ENCODE peak calls at places on chromosomes 16 and 17, in six cellular contexts. Q, B, J, E, P and I are unnamed samples.
A peak's percentile ranks its signal among the peaks of the same experiment; 100 is the strongest.

GRCh38 chr17:64130559-64131001 is 636 bp upstream of the ERN1 start:
- DNase-seq in Q (no peak), B (peak; percentile 78), J (no peak), E (peak; percentile 83), P (no peak), I (no peak)

GRCh38 chr17:83203472-83204221 is 124.2 kb downstream of the METRNL start:
- DNase-seq in Q (peak; percentile 3), B (peak; percentile 65), J (no peak), E (peak; percentile 74), P (peak; percentile 25), I (no peak)

GRCh38 chr17:20203761-20204263 is 194.7 kb downstream of the SPECC1 start:
- DNase-seq in Q (no peak), B (no peak), J (no peak), E (no peak), P (no peak), I (no peak)

GRCh38 chr16:48335961-48336360 is 49.3 kb downstream of the SIAH1 start:
- DNase-seq in Q (no peak), B (no peak), J (no peak), E (no peak), P (no peak), I (peak; percentile 29)

GRCh38 chr16:79217375-79218011 is 383.0 kb downstream of the MAF start:
- DNase-seq in Q (no peak), B (no peak), J (no peak), E (no peak), P (no peak), I (no peak)

GRCh38 chr16:54174201-54174600 is 112.4 kb downstream of the IRX3 start:
- DNase-seq in Q (no peak), B (no peak), J (no peak), E (no peak), P (no peak), I (peak; percentile 39)

GRCh38 chr17:65902831-65903549 is 288.9 kb downstream of the CEP112 start:
- DNase-seq in Q (no peak), B (no peak), J (no peak), E (no peak), P (no peak), I (peak; percentile 32)

GRCh38 chr16:49854227-49855203 is 1.4 kb downstream of the ZNF423 start:
- DNase-seq in Q (no peak), B (peak; percentile 76), J (no peak), E (no peak), P (no peak), I (peak; percentile 74)

GRCh38 chr17:77696151-77696719 is 262.3 kb upstream of the TNRC6C start:
- DNase-seq in Q (no peak), B (no peak), J (no peak), E (no peak), P (no peak), I (peak; percentile 65)

GRCh38 chr17:70863436-70864248 is 694.3 kb downstream of the KCNJ2 start:
- DNase-seq in Q (no peak), B (no peak), J (peak; percentile 84), E (no peak), P (no peak), I (no peak)

GRCh38 chr17:74737299-74738050 is 419 bp downstream of the RAB37 start:
- DNase-seq in Q (no peak), B (no peak), J (peak; percentile 59), E (no peak), P (no peak), I (peak; percentile 92)

GRCh38 chr16:84368327-84368996 is at the start of gene ATP2C2:
- DNase-seq in Q (peak; percentile 78), B (no peak), J (peak; percentile 51), E (no peak), P (peak; percentile 78), I (peak; percentile 93)

GRCh38 chr16:628321-629061 is 2.3 kb upstream of the WFIKKN1 start:
- DNase-seq in Q (no peak), B (peak; percentile 61), J (no peak), E (peak; percentile 64), P (no peak), I (no peak)

DNA sequence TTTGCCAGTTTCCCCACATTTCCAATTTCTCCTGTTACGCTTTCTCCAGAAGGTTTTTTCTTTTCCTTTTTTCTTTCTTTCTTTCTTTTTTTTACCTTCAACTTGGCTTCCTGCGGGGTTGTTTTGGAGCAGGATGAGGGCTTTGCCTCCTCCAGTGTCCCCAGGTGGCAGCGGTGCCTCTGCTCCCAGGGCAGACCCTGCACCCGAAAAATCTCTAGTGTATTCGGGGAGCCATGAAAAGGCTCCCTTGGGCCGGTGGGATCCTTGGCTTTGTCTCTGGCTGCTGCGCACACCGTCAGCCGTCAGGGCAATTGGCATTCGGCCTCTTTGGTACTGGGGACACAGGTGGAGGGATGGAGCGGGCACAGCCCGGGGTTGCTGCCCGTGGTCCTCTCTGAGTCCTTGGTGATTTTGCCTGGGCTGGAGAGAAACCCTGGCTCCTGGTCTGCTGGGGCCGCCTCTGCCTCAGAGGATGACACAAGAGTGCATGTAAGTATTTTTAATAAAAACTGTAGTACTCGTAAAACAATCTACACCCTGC is 846 bp downstream of the ITGB3 start:
- DNase-seq in Q (no peak), B (peak; percentile 66), J (no peak), E (no peak), P (no peak), I (peak; percentile 43)
- H3K4me3 ChIP-seq in Q (peak overlapping the region; percentile 47), B (peak overlapping the region; percentile 92), J (no peak overlapping the region), E (peak overlapping the region; percentile 77), P (peak overlapping the region; percentile 71), I (peak overlapping the region; percentile 91)

GRCh38 chr17:81664051-81664470 is 2.3 kb downstream of the OXLD1 start:
- DNase-seq in Q (no peak), B (no peak), J (peak; percentile 64), E (no peak), P (no peak), I (no peak)

GRCh38 chr17:81667754-81668153 is 1.2 kb downstream of the CCDC137 start:
- DNase-seq in Q (peak; percentile 72), B (no peak), J (no peak), E (no peak), P (no peak), I (peak; percentile 63)

GRCh38 chr17:81665205-81666091 is 957 bp downstream of the OXLD1 start:
- DNase-seq in Q (no peak), B (peak; percentile 61), J (no peak), E (no peak), P (no peak), I (peak; percentile 40)

GRCh38 chr17:81666092-81666341 is 388 bp downstream of the OXLD1 start:
- DNase-seq in Q (no peak), B (no peak), J (no peak), E (no peak), P (no peak), I (peak; percentile 77)

DNA sequence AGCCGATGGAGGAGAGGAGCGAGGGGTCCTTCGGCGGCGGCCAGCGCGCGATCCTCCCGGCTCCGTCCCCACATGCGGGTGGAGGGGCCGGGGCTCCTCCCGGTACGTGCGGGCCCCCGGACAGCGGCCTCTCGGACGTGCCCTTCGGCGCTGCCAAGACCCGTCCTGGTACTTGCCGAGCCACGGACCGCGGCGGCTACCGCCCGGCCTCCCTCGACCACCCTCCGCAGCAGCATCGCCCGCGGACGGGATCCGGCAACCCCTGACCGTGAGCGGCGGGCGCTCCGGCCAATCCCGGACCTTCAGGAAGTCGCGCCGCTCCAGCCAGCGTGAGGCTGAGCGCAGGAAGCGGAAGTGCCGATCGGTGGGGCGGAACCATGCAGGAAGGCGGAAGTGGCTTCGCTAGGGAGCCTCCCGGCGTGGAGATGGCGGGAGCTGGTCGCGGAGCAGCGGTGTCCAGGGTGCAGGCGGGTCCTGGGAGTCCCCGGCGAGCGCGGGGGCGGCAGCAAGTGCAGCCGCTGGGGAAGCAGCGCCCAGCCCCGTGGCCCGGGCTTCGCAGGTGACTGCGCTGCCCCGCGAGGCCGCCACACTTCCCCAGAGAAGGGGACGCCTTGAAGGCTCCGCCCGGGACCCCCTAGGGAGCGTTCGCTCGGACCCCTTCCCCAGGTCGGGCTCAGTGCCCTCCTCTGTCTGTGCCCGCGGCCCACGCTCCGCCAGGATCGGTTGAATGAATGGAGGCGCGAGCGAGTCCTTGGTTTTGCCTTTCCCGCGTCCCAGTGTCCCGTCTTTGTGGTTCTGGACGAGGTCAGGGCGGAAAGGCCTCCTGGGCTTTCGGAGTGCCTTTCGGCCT is at the start of the genes CCDC137 and OXLD1:
- DNase-seq in Q (peak; percentile 96), B (peak; percentile 98), J (peak; percentile 94), E (peak; percentile 97), P (peak; percentile 98), I (peak; percentile 99)
- TF ChIP-seq POLR2AphosphoS5 in Q (peak; percentile 100), B (peak; percentile 96), J (peak; percentile 95), E (peak; percentile 78), P (peak; percentile 93), I (peak; percentile 98)

GRCh38 chr16:25343976-25344375 is 86.3 kb upstream of the ZKSCAN2 start:
- DNase-seq in Q (no peak), B (no peak), J (no peak), E (no peak), P (no peak), I (no peak)

GRCh38 chr16:25340973-25341372 is 83.3 kb upstream of the ZKSCAN2 start:
- DNase-seq in Q (no peak), B (no peak), J (no peak), E (no peak), P (no peak), I (no peak)
- H3K4me3 ChIP-seq in Q (no peak overlapping the region), B (no peak overlapping the region), J (no peak overlapping the region), E (no peak overlapping the region), P (no peak overlapping the region), I (no peak overlapping the region)

DNA sequence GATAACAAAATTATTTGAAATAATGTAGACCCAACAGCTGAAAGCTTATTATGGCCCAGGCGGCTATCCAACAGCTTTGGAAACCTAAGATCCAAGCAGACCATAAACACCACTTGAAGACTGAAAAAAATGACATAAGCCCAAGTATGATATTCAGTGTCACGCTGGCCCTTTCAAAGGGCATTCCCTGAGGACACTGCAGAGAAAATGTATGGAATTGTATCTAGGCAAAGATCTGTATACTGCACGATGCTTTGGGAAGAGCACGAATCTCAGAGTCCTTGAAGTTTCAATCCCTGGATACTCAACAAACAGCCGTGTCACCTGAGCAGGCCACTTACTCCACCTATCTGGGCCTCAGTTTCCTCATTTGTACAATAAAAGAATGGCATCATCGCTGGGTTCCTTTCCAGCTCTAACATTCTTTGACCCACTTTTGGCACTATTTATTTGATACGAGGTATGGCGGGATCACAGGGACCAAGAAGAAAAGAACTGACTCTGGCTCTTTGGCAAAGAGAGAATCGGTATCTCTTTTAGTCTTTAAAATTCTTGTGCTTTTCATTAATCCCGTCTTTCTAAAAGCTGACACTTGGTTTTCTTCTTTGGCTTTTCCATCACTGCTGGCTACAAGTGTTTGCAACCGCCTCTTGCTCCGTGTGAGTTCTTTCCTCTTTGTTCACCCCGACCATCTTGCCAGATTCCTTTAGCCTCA is 1.2 kb downstream of the STAT5B start:
- DNase-seq in Q (no peak), B (peak; percentile 28), J (no peak), E (no peak), P (no peak), I (no peak)
- TF ChIP-seq POLR2AphosphoS5 in Q (no peak), B (no peak), J (no peak), E (no peak), P (no peak), I (peak; percentile 14)

GRCh38 chr16:75420987-75421819 is 12.1 kb downstream of the CFDP1 start:
- DNase-seq in Q (peak; percentile 35), B (peak; percentile 84), J (no peak), E (peak; percentile 80), P (peak; percentile 70), I (peak; percentile 91)
- H3K4me3 ChIP-seq in Q (no peak overlapping the region), B (no peak overlapping the region), J (no peak overlapping the region), E (no peak overlapping the region), P (no peak overlapping the region), I (peak overlapping the region; percentile 2)